ENCODE peak calls at places on chromosome 14, in eight cellular contexts. H is CD4-positive, alpha-beta memory T cell; I is heart left ventricle; E is astrocyte; A is IMR-90; O is iPS DF 6.9; N is pancreas; Z is left ventricle myocardium inferior. T is an unnamed sample. For H3K4me1 and H3K9me3, the result is how much of the 10 kb centered on the place peaks cover.

GRCh38 chr14:88025350-88025749 is 20.4 kb downstream of the GPR65 start:
- DNase-seq in N (no peak), A (no peak), H (no peak), Z (no peak), I (no peak), E (no peak), O (no peak), T (no peak)

GRCh38 chr14:100641274-100641860 is 54.1 kb upstream of the BEGAIN start:
- DNase-seq in N (no peak), A (no peak), Z (no peak), O (no peak), H (no peak), E (no peak), I (no peak), T (no peak)

GRCh38 chr14:36626150-36626549 is 35.5 kb upstream of the PAX9 start:
- DNase-seq in N (no peak), O (no peak), E (no peak), I (no peak), H (no peak), A (no peak), Z (no peak), T (no peak)

GRCh38 chr14:65485516-65485915 is 73.0 kb downstream of the FUT8 start:
- DNase-seq in O (no peak), E (no peak), A (no peak), H (no peak), Z (no peak), I (no peak), N (no peak), T (no peak)

GRCh38 chr14:77707724-77708408 is at the start of the genes ALKBH1 and SLIRP:
- DNase-seq in I (peak), Z (peak), O (peak), E (peak), A (peak), N (peak), H (peak), T (peak)

GRCh38 chr14:103960457-103960856 is 18.1 kb upstream of the RD3L start:
- DNase-seq in I (no peak), H (no peak), Z (no peak), A (no peak), O (no peak), E (no peak), N (no peak), T (no peak)

GRCh38 chr14:56580317-56580711 is 716 bp downstream of the TMEM260 start:
- DNase-seq in E (no peak), Z (no peak), H (no peak), N (no peak), A (no peak), I (no peak), O (no peak), T (no peak)

GRCh38 chr14:103524002-103524785 is 1.6 kb upstream of the CKB start:
- DNase-seq in I (no peak), N (peak), Z (no peak), E (no peak), A (no peak), O (no peak), H (no peak), T (no peak)

GRCh38 chr14:32017587-32017986 is 59.5 kb upstream of the ARHGAP5 start:
- DNase-seq in A (no peak), Z (no peak), O (no peak), E (no peak), H (no peak), N (no peak), I (no peak), T (no peak)

GRCh38 chr14:32201196-32201815 is 539 bp upstream of the RNU6-7 start:
- DNase-seq in I (peak), E (peak), N (peak), O (peak), H (peak), Z (peak), A (peak), T (peak)

GRCh38 chr14:82533351-82533750 is 999.7 kb upstream of the SEL1L start:
- DNase-seq in E (no peak), Z (no peak), A (no peak), O (no peak), N (no peak), H (no peak), I (no peak), T (no peak)

GRCh38 chr14:105315941-105316562 is 1.5 kb downstream of the PACS2 start:
- DNase-seq in N (peak), Z (no peak), I (no peak), A (no peak), E (no peak), H (no peak), O (no peak), T (no peak)

GRCh38 chr14:100975668-100976067 is 72.1 kb upstream of the RTL1 start:
- DNase-seq in N (no peak), Z (no peak), I (no peak), E (peak), H (no peak), O (no peak), A (peak), T (no peak)

GRCh38 chr14:64562432-64562831 is 12.7 kb downstream of the PPP1R36 start:
- DNase-seq in O (no peak), E (no peak), Z (no peak), I (no peak), A (no peak), H (no peak), N (no peak), T (no peak)

GRCh38 chr14:75226755-75227544 is 50.5 kb upstream of the TMED10 start:
- DNase-seq in E (no peak), N (no peak), H (no peak), I (no peak), O (no peak), Z (no peak), A (no peak), T (no peak)

GRCh38 chr14:63605041-63605532 is 36.6 kb downstream of the WDR89 start:
- DNase-seq in A (peak), O (no peak), N (no peak), H (no peak), I (no peak), Z (no peak), E (no peak), T (no peak)

GRCh38 chr14:103081951-103082350 is 2.1 kb upstream of the LBHD2 start:
- DNase-seq in O (no peak), A (no peak), Z (no peak), I (no peak), E (no peak), N (no peak), H (no peak), T (no peak)

GRCh38 chr14:75223664-75224154 is 47.3 kb upstream of the TMED10 start:
- DNase-seq in O (no peak), Z (peak), N (no peak), E (no peak), I (peak), A (peak), H (no peak), T (no peak)

GRCh38 chr14:77498984-77499527 is 440 bp upstream of the ISM2 start:
- DNase-seq in H (no peak), O (no peak), I (no peak), E (no peak), N (no peak), Z (no peak), A (no peak), T (no peak)

GRCh38 chr14:81464253-81465001 is 64.3 kb upstream of the STON2 start:
- DNase-seq in N (no peak), H (peak), I (no peak), A (peak), Z (no peak), E (peak), O (peak), T (no peak)

GRCh38 chr14:105526781-105527380 is 498 bp downstream of the TMEM121 start:
- DNase-seq in I (no peak), O (no peak), A (no peak), E (no peak), Z (no peak), H (no peak), N (peak), T (no peak)

GRCh38 chr14:90475298-90475697 is 78.5 kb downstream of the CALM1 start:
- DNase-seq in A (no peak), O (no peak), N (no peak), Z (no peak), I (no peak), H (no peak), E (no peak), T (no peak)

GRCh38 chr14:90336985-90337384 is 5.2 kb upstream of the NRDE2 start:
- DNase-seq in Z (no peak), H (no peak), I (no peak), O (no peak), N (no peak), A (no peak), E (no peak), T (no peak)

GRCh38 chr14:74655597-74656389 is 43.8 kb upstream of the LTBP2 start:
- DNase-seq in A (peak), E (peak), N (no peak), O (no peak), Z (no peak), H (no peak), I (no peak), T (no peak)

GRCh38 chr14:64811676-64812075 is 68.0 kb downstream of the SPTB start:
- DNase-seq in Z (no peak), N (no peak), O (no peak), A (no peak), H (no peak), I (no peak), E (peak), T (no peak)

GRCh38 chr14:76761849-76762616 is 765 bp downstream of the VASH1 start:
- DNase-seq in E (no peak), A (no peak), Z (no peak), I (peak), O (no peak), N (peak), H (peak), T (peak)

GRCh38 chr14:72303930-72304329 is 371.7 kb downstream of the RGS6 start:
- DNase-seq in O (no peak), N (no peak), E (no peak), A (no peak), I (no peak), Z (no peak), H (no peak), T (no peak)
- H3K4me3 ChIP-seq in O (no peak), N (no peak), E (no peak), A (no peak), I (no peak), Z (no peak), H (no peak), T (no peak)

DNA sequence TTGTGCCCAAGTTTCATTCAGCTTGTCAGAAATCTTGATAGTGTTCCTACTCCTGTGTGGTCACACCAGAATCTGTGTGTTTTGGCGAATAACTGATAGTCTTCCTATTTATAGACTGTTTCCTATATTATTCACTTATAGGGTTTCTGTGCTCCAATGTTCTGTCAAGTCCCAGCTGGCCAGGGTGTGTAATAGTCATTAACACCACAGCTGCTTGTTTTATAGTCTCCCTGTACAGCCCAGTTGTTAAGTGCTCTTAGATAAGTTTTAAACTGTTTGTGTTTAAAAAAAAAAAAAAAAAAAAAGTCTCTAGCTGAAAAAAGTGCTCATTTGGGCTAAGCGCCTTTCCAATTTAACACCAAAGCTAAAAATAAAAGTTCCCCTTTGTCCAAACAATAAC is 45.8 kb downstream of the GPR135 start:
- DNase-seq in H (no peak), Z (no peak), I (no peak), N (no peak), A (no peak), O (no peak), E (no peak), T (no peak)
- H3K4me1 ChIP-seq in H (under half), Z (under half), I (under half), N (under half), A (under half), O (under half), E (under half), T (under half)

GRCh38 chr14:67555518-67556090 is 22.5 kb downstream of the PLEKHH1 start:
- DNase-seq in E (no peak), Z (no peak), H (no peak), I (no peak), N (no peak), O (no peak), A (no peak), T (no peak)

GRCh38 chr14:67556671-67557070 is 23.6 kb downstream of the PLEKHH1 start:
- DNase-seq in I (no peak), H (no peak), E (no peak), A (no peak), N (no peak), O (no peak), Z (no peak), T (peak)

GRCh38 chr14:67557118-67557517 is 24.0 kb downstream of the PLEKHH1 start:
- DNase-seq in Z (no peak), A (peak), H (no peak), E (peak), O (no peak), N (no peak), I (no peak), T (no peak)

GRCh38 chr14:67559639-67560038 is 26.5 kb downstream of the PLEKHH1 start:
- DNase-seq in E (no peak), I (no peak), N (no peak), H (no peak), O (no peak), A (no peak), Z (no peak), T (no peak)

GRCh38 chr14:67557656-67558055 is 24.6 kb downstream of the PLEKHH1 start:
- DNase-seq in E (no peak), Z (no peak), O (no peak), H (no peak), I (no peak), N (no peak), A (no peak), T (no peak)
- H3K9me3 ChIP-seq in E (under half), Z (under half), O (under half), H (under half), I (under half), N (under half), A (under half), T (under half)

DNA sequence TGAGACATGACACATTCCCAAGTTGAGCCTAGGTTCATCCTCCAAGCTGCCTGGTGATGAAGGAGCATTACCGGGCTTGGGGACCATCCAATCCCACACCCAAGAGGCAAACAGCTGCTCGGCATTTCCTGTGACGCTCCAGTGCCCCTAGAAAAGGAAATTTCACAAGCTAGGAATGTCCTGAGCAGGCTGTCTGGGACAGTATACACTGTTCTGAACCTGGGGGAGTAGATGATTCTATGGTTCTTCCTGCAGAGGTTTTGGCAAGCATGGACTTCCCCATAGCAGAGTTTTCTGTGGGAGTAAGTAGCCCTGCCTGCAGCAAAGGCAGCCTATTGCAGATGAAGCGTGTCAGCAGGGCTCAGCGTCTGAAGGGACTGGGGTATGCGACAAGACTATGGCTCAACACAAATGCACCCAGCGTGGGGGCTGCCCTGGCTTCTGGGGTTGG is 47.4 kb upstream of the SRSF5 start:
- DNase-seq in A (peak), Z (peak), E (peak), N (no peak), O (no peak), H (no peak), I (peak), T (no peak)
- H3K4me3 ChIP-seq in A (no peak), Z (no peak), E (no peak), N (no peak), O (no peak), H (no peak), I (no peak), T (no peak)

DNA sequence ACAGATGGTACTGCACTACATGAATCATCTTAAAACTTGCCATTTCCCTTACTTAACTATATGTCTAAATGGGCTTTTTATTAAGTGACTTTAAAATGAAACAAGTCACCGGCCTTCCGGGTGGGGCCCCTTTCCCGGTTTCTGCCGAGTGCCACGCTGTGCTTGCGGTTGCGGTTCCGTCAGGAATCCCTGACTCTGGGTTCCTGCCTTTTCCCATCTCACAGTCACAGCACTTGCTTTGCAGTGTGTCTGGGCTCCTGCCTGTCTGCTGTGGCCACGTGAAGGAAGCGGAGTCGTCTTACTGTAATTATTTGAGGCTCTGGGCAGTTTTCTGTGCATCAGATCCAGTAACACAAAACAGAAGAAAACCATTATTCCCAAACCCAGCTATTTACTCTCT is 44.0 kb upstream of the FRMD6 start:
- DNase-seq in I (no peak), A (peak), E (no peak), O (no peak), N (no peak), Z (no peak), H (no peak), T (no peak)
- H3K4me1 ChIP-seq in I (under half), A (under half), E (under half), O (under half), N (under half), Z (under half), H (under half), T (under half)

T was measured in aorta.